ENCODE peak calls at places on chromosomes 4 and X, in four cellular contexts. One of them, this sample, is unnamed. For H3K9me3 and H3K27me3, the result is how much of the 10 kb centered on the place peaks cover.

GRCh38 chr4:85228264-85228663 is 246.7 kb upstream of the ARHGAP24 start:
- DNase-seq in MM.1S: peak
- DNase-seq in CD4-positive, alpha-beta memory T cell: no peak
- DNase-seq in lower lobe of right lung: no peak
- DNase-seq in this sample: no peak

GRCh38 chrX:65752294-65752693 is 84.8 kb downstream of the MSN start:
- DNase-seq in MM.1S: peak
- DNase-seq in CD4-positive, alpha-beta memory T cell: no peak
- DNase-seq in lower lobe of right lung: no peak
- DNase-seq in this sample: no peak

GRCh38 chr4:82792912-82793649 is 5.5 kb downstream of the SCD5 start:
- DNase-seq in lower lobe of right lung: no peak
- DNase-seq in MM.1S: no peak
- DNase-seq in CD4-positive, alpha-beta memory T cell: no peak
- DNase-seq in this sample: no peak

GRCh38 chr4:3572363-3572762 is 40.1 kb upstream of the LRPAP1 start:
- DNase-seq in lower lobe of right lung: no peak
- DNase-seq in MM.1S: no peak
- DNase-seq in CD4-positive, alpha-beta memory T cell: no peak
- DNase-seq in this sample: no peak

GRCh38 chr4:78032446-78032845 is 24.7 kb upstream of the FRAS1 start:
- DNase-seq in lower lobe of right lung: no peak
- DNase-seq in CD4-positive, alpha-beta memory T cell: no peak
- DNase-seq in MM.1S: no peak
- DNase-seq in this sample: no peak

GRCh38 chr4:151260526-151260925 is 16.4 kb upstream of the PRSS48 start:
- DNase-seq in lower lobe of right lung: no peak
- DNase-seq in CD4-positive, alpha-beta memory T cell: no peak
- DNase-seq in MM.1S: no peak
- DNase-seq in this sample: no peak

GRCh38 chr4:139740531-139741041 is 75.0 kb downstream of the MGST2 start:
- DNase-seq in CD4-positive, alpha-beta memory T cell: no peak
- DNase-seq in lower lobe of right lung: peak
- DNase-seq in MM.1S: no peak
- DNase-seq in this sample: no peak

GRCh38 chrX:104370089-104370488 is 115.4 kb upstream of the ESX1 start:
- DNase-seq in lower lobe of right lung: no peak
- DNase-seq in MM.1S: no peak
- DNase-seq in CD4-positive, alpha-beta memory T cell: no peak
- DNase-seq in this sample: no peak

GRCh38 chrX:148872153-148872540 is 371.7 kb downstream of the AFF2 start:
- DNase-seq in MM.1S: no peak
- DNase-seq in lower lobe of right lung: no peak
- DNase-seq in CD4-positive, alpha-beta memory T cell: no peak
- DNase-seq in this sample: no peak

GRCh38 chr4:108426493-108426892 is 193.9 kb upstream of the RPL34 start:
- DNase-seq in CD4-positive, alpha-beta memory T cell: no peak
- DNase-seq in MM.1S: no peak
- DNase-seq in lower lobe of right lung: no peak
- DNase-seq in this sample: no peak

GRCh38 chr4:107777890-107778289 is 46.8 kb upstream of the SGMS2 start:
- DNase-seq in MM.1S: no peak
- DNase-seq in lower lobe of right lung: no peak
- DNase-seq in CD4-positive, alpha-beta memory T cell: no peak
- DNase-seq in this sample: no peak

GRCh38 chrX:154714925-154715324 is 36.0 kb downstream of the GAB3 start:
- DNase-seq in CD4-positive, alpha-beta memory T cell: peak
- DNase-seq in lower lobe of right lung: no peak
- DNase-seq in MM.1S: peak
- DNase-seq in this sample: no peak

GRCh38 chr4:165458451-165458850 is 79.6 kb downstream of the CPE start:
- DNase-seq in lower lobe of right lung: no peak
- DNase-seq in MM.1S: no peak
- DNase-seq in CD4-positive, alpha-beta memory T cell: no peak
- DNase-seq in this sample: no peak

GRCh38 chrX:85379174-85379907 is at the start of gene POF1B:
- DNase-seq in lower lobe of right lung: peak
- DNase-seq in CD4-positive, alpha-beta memory T cell: peak
- DNase-seq in MM.1S: no peak
- DNase-seq in this sample: no peak

GRCh38 chr4:169201144-169202124 is 69.3 kb downstream of the SH3RF1 start:
- DNase-seq in MM.1S: no peak
- DNase-seq in CD4-positive, alpha-beta memory T cell: no peak
- DNase-seq in lower lobe of right lung: no peak
- DNase-seq in this sample: no peak

GRCh38 chrX:120740072-120740471 is 110.2 kb upstream of the C1GALT1C1 start:
- DNase-seq in lower lobe of right lung: no peak
- DNase-seq in MM.1S: no peak
- DNase-seq in CD4-positive, alpha-beta memory T cell: no peak
- DNase-seq in this sample: no peak

GRCh38 chrX:7077241-7077909 is 70.1 kb upstream of the STS start:
- DNase-seq in CD4-positive, alpha-beta memory T cell: no peak
- DNase-seq in lower lobe of right lung: no peak
- DNase-seq in MM.1S: no peak
- DNase-seq in this sample: no peak

GRCh38 chr4:186810613-186811150 is 87.0 kb upstream of the FAT1 start:
- DNase-seq in lower lobe of right lung: no peak
- DNase-seq in CD4-positive, alpha-beta memory T cell: no peak
- DNase-seq in MM.1S: no peak
- DNase-seq in this sample: no peak

GRCh38 chr4:95243892-95244291 is 304.9 kb downstream of the UNC5C start:
- DNase-seq in lower lobe of right lung: no peak
- DNase-seq in CD4-positive, alpha-beta memory T cell: no peak
- DNase-seq in MM.1S: no peak
- DNase-seq in this sample: no peak

GRCh38 chr4:48112017-48112667 is 21.9 kb downstream of the TXK start:
- DNase-seq in CD4-positive, alpha-beta memory T cell: no peak
- DNase-seq in lower lobe of right lung: no peak
- DNase-seq in MM.1S: no peak
- DNase-seq in this sample: no peak

GRCh38 chrX:76987381-76987780 is 459.8 kb upstream of the FGF16 start:
- DNase-seq in CD4-positive, alpha-beta memory T cell: no peak
- DNase-seq in MM.1S: no peak
- DNase-seq in lower lobe of right lung: no peak
- DNase-seq in this sample: no peak

GRCh38 chr4:73662709-73663546 is 42.7 kb upstream of the RASSF6 start:
- DNase-seq in lower lobe of right lung: no peak
- DNase-seq in MM.1S: peak
- DNase-seq in CD4-positive, alpha-beta memory T cell: no peak
- DNase-seq in this sample: no peak

GRCh38 chr4:84263415-84263814 is 235.7 kb downstream of the NKX6-1 start:
- DNase-seq in MM.1S: no peak
- DNase-seq in CD4-positive, alpha-beta memory T cell: no peak
- DNase-seq in lower lobe of right lung: no peak
- DNase-seq in this sample: no peak

GRCh38 chr4:40931238-40931637 is 181.5 kb downstream of the NSUN7 start:
- DNase-seq in lower lobe of right lung: no peak
- DNase-seq in MM.1S: no peak
- DNase-seq in CD4-positive, alpha-beta memory T cell: no peak
- DNase-seq in this sample: no peak

GRCh38 chr4:14180983-14181601 is 553.6 kb upstream of the BOD1L1 start:
- DNase-seq in MM.1S: no peak
- DNase-seq in CD4-positive, alpha-beta memory T cell: no peak
- DNase-seq in lower lobe of right lung: no peak
- DNase-seq in this sample: no peak

GRCh38 chrX:8139713-8140112 is 31.4 kb downstream of the VCX2 start:
- DNase-seq in lower lobe of right lung: peak
- DNase-seq in CD4-positive, alpha-beta memory T cell: no peak
- DNase-seq in MM.1S: no peak
- DNase-seq in this sample: no peak

GRCh38 chr4:11028334-11028733 is 343.8 kb upstream of the CLNK start:
- DNase-seq in CD4-positive, alpha-beta memory T cell: no peak
- DNase-seq in lower lobe of right lung: no peak
- DNase-seq in MM.1S: no peak
- DNase-seq in this sample: no peak

GRCh38 chr4:4333265-4333706 is 43.2 kb downstream of the ZBTB49 start:
- DNase-seq in lower lobe of right lung: peak
- DNase-seq in CD4-positive, alpha-beta memory T cell: no peak
- DNase-seq in MM.1S: no peak
- DNase-seq in this sample: no peak

GRCh38 chr4:11729548-11729947 is 300.9 kb upstream of the HS3ST1 start:
- DNase-seq in lower lobe of right lung: no peak
- DNase-seq in MM.1S: no peak
- DNase-seq in CD4-positive, alpha-beta memory T cell: no peak
- DNase-seq in this sample: no peak

GRCh38 chrX:86604620-86605019 is 456.4 kb downstream of the DACH2 start:
- DNase-seq in lower lobe of right lung: no peak
- DNase-seq in MM.1S: peak
- DNase-seq in CD4-positive, alpha-beta memory T cell: no peak
- DNase-seq in this sample: no peak

GRCh38 chrX:136619889-136620505 is 28.0 kb upstream of the CD40LG start:
- DNase-seq in MM.1S: no peak
- DNase-seq in CD4-positive, alpha-beta memory T cell: peak
- DNase-seq in lower lobe of right lung: no peak
- DNase-seq in this sample: no peak

GRCh38 chr4:71752383-71753042 is 31.4 kb downstream of the GC start:
- DNase-seq in MM.1S: peak
- DNase-seq in lower lobe of right lung: no peak
- DNase-seq in CD4-positive, alpha-beta memory T cell: no peak
- DNase-seq in this sample: no peak
- H3K4me3 ChIP-seq in MM.1S: peak
- H3K4me3 ChIP-seq in lower lobe of right lung: no peak
- H3K4me3 ChIP-seq in CD4-positive, alpha-beta memory T cell: no peak
- H3K4me3 ChIP-seq in this sample: no peak

GRCh38 chr4:106105697-106106096 is 210.3 kb downstream of the TBCK start:
- DNase-seq in lower lobe of right lung: no peak
- DNase-seq in MM.1S: no peak
- DNase-seq in CD4-positive, alpha-beta memory T cell: no peak
- DNase-seq in this sample: no peak

GRCh38 chr4:106104276-106104675 is 209.0 kb downstream of the NPNT start:
- DNase-seq in lower lobe of right lung: no peak
- DNase-seq in MM.1S: no peak
- DNase-seq in CD4-positive, alpha-beta memory T cell: no peak
- DNase-seq in this sample: no peak

GRCh38 chr4:106114284-106114683 is 201.7 kb downstream of the TBCK start:
- DNase-seq in lower lobe of right lung: no peak
- DNase-seq in MM.1S: no peak
- DNase-seq in CD4-positive, alpha-beta memory T cell: no peak
- DNase-seq in this sample: no peak

GRCh38 chr4:106109929-106110328 is 206.1 kb downstream of the TBCK start:
- DNase-seq in MM.1S: no peak
- DNase-seq in lower lobe of right lung: no peak
- DNase-seq in CD4-positive, alpha-beta memory T cell: no peak
- DNase-seq in this sample: no peak
- H3K9me3 ChIP-seq in MM.1S: under half
- H3K9me3 ChIP-seq in lower lobe of right lung: under half
- H3K9me3 ChIP-seq in CD4-positive, alpha-beta memory T cell: under half
- H3K9me3 ChIP-seq in this sample: under half

DNA sequence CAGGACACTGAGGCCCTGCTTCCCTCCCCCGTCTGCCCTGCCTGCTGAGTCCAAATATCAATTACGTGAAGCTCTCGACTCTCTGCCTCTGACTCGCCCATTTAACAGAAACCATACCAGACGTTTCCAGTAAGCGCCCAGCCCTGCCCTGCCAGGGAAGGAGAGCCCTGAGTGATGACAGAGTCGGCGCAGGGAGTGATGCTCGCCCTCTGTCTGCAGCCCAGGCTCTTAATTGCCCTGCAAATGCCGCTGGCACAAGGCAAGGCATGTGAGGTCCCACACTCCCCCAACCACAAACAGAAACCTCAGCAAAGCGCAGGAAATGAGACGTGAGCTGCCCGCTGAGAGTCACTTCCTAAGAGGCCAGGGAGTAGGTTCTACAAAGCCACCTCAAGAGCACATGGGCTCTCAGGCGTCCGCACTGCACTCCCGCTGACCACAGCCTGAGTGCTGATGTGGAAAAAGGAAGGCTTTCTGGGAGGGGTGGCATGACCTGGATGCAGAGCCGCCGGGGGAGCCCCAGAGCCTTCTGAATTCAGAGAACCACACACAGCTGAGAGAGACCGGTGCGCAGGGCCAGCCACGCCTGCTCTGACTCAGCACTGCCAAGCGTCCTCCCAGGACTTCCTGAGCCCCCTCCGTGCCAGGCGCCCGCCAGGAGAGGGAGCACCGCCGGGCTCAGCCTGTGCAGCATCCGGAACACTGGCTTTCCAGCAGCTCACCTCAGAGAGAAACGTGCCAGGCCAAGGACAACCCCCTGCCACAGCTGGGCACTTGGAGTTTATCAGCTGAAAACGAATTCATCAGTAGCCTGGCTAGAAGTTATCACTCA is 5.3 kb downstream of the ZFYVE28 start:
- DNase-seq in MM.1S: peak
- DNase-seq in lower lobe of right lung: peak
- DNase-seq in CD4-positive, alpha-beta memory T cell: peak
- DNase-seq in this sample: peak
- H3K27me3 ChIP-seq in MM.1S: under half
- H3K27me3 ChIP-seq in lower lobe of right lung: under half
- H3K27me3 ChIP-seq in CD4-positive, alpha-beta memory T cell: under half
- H3K27me3 ChIP-seq in this sample: under half

DNA sequence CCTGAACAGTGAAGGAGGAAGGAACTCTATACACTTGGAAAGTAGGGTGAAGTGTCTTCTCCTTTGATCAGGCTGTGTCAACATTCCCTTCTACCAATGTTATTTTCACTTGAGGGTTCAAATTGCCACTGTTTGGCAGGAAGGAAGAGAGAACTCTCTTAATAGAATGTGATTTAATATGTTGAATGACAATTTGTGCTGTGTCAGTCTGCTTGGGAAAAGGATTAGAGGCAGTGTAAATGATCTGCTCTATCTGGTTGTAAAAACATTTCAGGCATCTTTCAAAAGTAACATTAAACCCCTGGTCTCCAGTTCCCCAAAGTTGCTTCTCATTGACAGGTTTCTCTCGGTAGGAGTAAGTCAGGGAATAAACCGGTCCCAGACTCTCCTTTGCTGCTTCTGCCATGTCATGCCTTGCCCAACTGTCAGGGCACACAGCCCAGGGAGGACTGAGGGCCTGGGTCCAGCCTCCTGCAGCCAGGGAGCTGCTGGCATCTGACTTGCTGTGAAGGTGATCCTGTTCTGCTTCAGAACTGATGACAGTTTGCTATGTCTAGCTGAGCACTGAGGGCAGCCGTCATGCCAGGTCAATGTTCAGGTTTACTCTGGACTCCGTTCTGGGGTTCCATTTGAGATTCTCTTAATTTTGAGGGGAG is 312.2 kb downstream of the ARHGAP10 start:
- DNase-seq in lower lobe of right lung: no peak
- DNase-seq in CD4-positive, alpha-beta memory T cell: no peak
- DNase-seq in MM.1S: no peak
- DNase-seq in this sample: no peak
- H3K4me3 ChIP-seq in lower lobe of right lung: no peak
- H3K4me3 ChIP-seq in CD4-positive, alpha-beta memory T cell: no peak
- H3K4me3 ChIP-seq in MM.1S: no peak
- H3K4me3 ChIP-seq in this sample: no peak

DNA sequence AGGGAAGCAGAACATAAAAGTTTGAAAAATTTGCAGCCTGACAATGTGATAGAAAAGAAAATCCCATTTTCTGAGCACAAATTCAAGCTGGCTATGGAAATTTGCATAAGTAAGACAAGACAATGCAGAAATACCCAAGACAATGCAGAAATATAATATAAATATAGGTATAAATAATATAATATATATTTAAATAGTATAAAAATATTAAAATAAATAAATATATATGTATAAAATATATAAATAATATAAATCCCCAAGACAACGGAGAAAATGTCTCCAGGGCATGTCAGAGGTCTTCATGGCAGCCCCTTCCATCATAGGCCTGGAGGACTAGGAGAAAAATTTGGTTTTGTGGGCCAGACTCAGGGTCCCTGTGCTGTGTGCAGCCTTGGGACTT is 125.0 kb upstream of the AADAT start:
- DNase-seq in lower lobe of right lung: no peak
- DNase-seq in CD4-positive, alpha-beta memory T cell: no peak
- DNase-seq in MM.1S: no peak
- DNase-seq in this sample: no peak
- H3K9me3 ChIP-seq in lower lobe of right lung: under half
- H3K9me3 ChIP-seq in CD4-positive, alpha-beta memory T cell: under half
- H3K9me3 ChIP-seq in MM.1S: under half
- H3K9me3 ChIP-seq in this sample: under half

This sample was measured in ascending aorta.